ENCODE peak calls at places on chromosomes 13 and 19, in seven cellular contexts. One of them, this sample, is unnamed.

GRCh38 chr13:95480131-95480545 is 72.4 kb upstream of the CLDN10 start:
- DNase-seq in GM23338: no peak
- DNase-seq in neural progenitor cell: no peak
- DNase-seq in HCT116: no peak
- DNase-seq in OCI-LY7: no peak
- DNase-seq in hepatocyte: no peak
- DNase-seq in GM23248: no peak
- DNase-seq in this sample: no peak

GRCh38 chr13:22061806-22062391 is 391.0 kb downstream of the FGF9 start:
- DNase-seq in GM23338: no peak
- DNase-seq in OCI-LY7: no peak
- DNase-seq in HCT116: no peak
- DNase-seq in GM23248: no peak
- DNase-seq in neural progenitor cell: no peak
- DNase-seq in hepatocyte: no peak
- DNase-seq in this sample: no peak

GRCh38 chr13:36026556-36026955 is 104.6 kb downstream of the DCLK1 start:
- DNase-seq in HCT116: no peak
- DNase-seq in neural progenitor cell: no peak
- DNase-seq in hepatocyte: no peak
- DNase-seq in OCI-LY7: no peak
- DNase-seq in GM23338: no peak
- DNase-seq in GM23248: peak; percentile 13
- DNase-seq in this sample: no peak

GRCh38 chr13:60268203-60268555 is 104.5 kb upstream of the DIAPH3 start:
- DNase-seq in neural progenitor cell: no peak
- DNase-seq in OCI-LY7: no peak
- DNase-seq in HCT116: no peak
- DNase-seq in GM23248: no peak
- DNase-seq in hepatocyte: no peak
- DNase-seq in GM23338: no peak
- DNase-seq in this sample: peak; percentile 37

GRCh38 chr19:8575467-8575997 is 1.7 kb downstream of the MYO1F start:
- DNase-seq in GM23338: peak; percentile 77
- DNase-seq in hepatocyte: no peak
- DNase-seq in GM23248: peak; percentile 65
- DNase-seq in HCT116: no peak
- DNase-seq in neural progenitor cell: no peak
- DNase-seq in OCI-LY7: no peak
- DNase-seq in this sample: peak; percentile 49

GRCh38 chr13:99220199-99220931 is 19.7 kb downstream of the UBAC2 start:
- DNase-seq in OCI-LY7: no peak
- DNase-seq in hepatocyte: no peak
- DNase-seq in GM23338: no peak
- DNase-seq in GM23248: no peak
- DNase-seq in HCT116: no peak
- DNase-seq in neural progenitor cell: no peak
- DNase-seq in this sample: no peak

GRCh38 chr13:23321534-23322241 is 111.8 kb downstream of the SACS start:
- DNase-seq in OCI-LY7: no peak
- DNase-seq in neural progenitor cell: no peak
- DNase-seq in HCT116: peak; percentile 26
- DNase-seq in GM23248: peak; percentile 97
- DNase-seq in GM23338: no peak
- DNase-seq in hepatocyte: peak; percentile 62
- DNase-seq in this sample: peak; percentile 93

GRCh38 chr19:31160346-31160926 is 188.8 kb downstream of the TSHZ3 start:
- DNase-seq in GM23338: no peak
- DNase-seq in HCT116: no peak
- DNase-seq in neural progenitor cell: no peak
- DNase-seq in OCI-LY7: no peak
- DNase-seq in GM23248: peak; percentile 40
- DNase-seq in hepatocyte: no peak
- DNase-seq in this sample: no peak

GRCh38 chr13:68609671-68610070 is 1379.5 kb upstream of the PCDH9 start:
- DNase-seq in GM23248: no peak
- DNase-seq in OCI-LY7: no peak
- DNase-seq in hepatocyte: no peak
- DNase-seq in GM23338: no peak
- DNase-seq in neural progenitor cell: no peak
- DNase-seq in HCT116: no peak
- DNase-seq in this sample: no peak

GRCh38 chr13:42259515-42259914 is 12.4 kb upstream of the AKAP11 start:
- DNase-seq in OCI-LY7: no peak
- DNase-seq in hepatocyte: no peak
- DNase-seq in GM23338: no peak
- DNase-seq in neural progenitor cell: no peak
- DNase-seq in GM23248: no peak
- DNase-seq in HCT116: no peak
- DNase-seq in this sample: no peak

GRCh38 chr13:42260885-42261654 is 10.9 kb upstream of the AKAP11 start:
- DNase-seq in GM23248: no peak
- DNase-seq in GM23338: no peak
- DNase-seq in OCI-LY7: no peak
- DNase-seq in neural progenitor cell: no peak
- DNase-seq in hepatocyte: no peak
- DNase-seq in HCT116: no peak
- DNase-seq in this sample: no peak

GRCh38 chr13:42255854-42256253 is 16.1 kb upstream of the AKAP11 start:
- DNase-seq in hepatocyte: no peak
- DNase-seq in neural progenitor cell: no peak
- DNase-seq in OCI-LY7: no peak
- DNase-seq in GM23248: no peak
- DNase-seq in HCT116: no peak
- DNase-seq in GM23338: no peak
- DNase-seq in this sample: no peak

GRCh38 chr13:42258747-42259146 is 13.2 kb upstream of the AKAP11 start:
- DNase-seq in neural progenitor cell: no peak
- DNase-seq in HCT116: no peak
- DNase-seq in hepatocyte: no peak
- DNase-seq in GM23338: peak; percentile 68
- DNase-seq in GM23248: no peak
- DNase-seq in OCI-LY7: no peak
- DNase-seq in this sample: no peak
- TF ChIP-seq EZH2phosphoT487 in neural progenitor cell: no peak
- TF ChIP-seq EZH2phosphoT487 in HCT116: no peak
- TF ChIP-seq EZH2phosphoT487 in hepatocyte: no peak
- TF ChIP-seq EZH2phosphoT487 in GM23338: no peak
- TF ChIP-seq EZH2phosphoT487 in GM23248: no peak
- TF ChIP-seq EZH2phosphoT487 in OCI-LY7: no peak
- TF ChIP-seq EZH2phosphoT487 in this sample: no peak

GRCh38 chr13:51995677-51996551 is 15.3 kb downstream of the ATP7B start:
- DNase-seq in neural progenitor cell: peak; percentile 55
- DNase-seq in GM23248: no peak
- DNase-seq in hepatocyte: no peak
- DNase-seq in GM23338: peak; percentile 33
- DNase-seq in HCT116: no peak
- DNase-seq in OCI-LY7: no peak
- DNase-seq in this sample: no peak
- H3K4me2 ChIP-seq in neural progenitor cell: peak overlapping the region; percentile 49
- H3K4me2 ChIP-seq in GM23248: no peak overlapping the region
- H3K4me2 ChIP-seq in hepatocyte: peak overlapping the region; percentile 49
- H3K4me2 ChIP-seq in GM23338: no peak overlapping the region
- H3K4me2 ChIP-seq in HCT116: no peak overlapping the region
- H3K4me2 ChIP-seq in OCI-LY7: no peak overlapping the region
- H3K4me2 ChIP-seq in this sample: no peak overlapping the region

DNA sequence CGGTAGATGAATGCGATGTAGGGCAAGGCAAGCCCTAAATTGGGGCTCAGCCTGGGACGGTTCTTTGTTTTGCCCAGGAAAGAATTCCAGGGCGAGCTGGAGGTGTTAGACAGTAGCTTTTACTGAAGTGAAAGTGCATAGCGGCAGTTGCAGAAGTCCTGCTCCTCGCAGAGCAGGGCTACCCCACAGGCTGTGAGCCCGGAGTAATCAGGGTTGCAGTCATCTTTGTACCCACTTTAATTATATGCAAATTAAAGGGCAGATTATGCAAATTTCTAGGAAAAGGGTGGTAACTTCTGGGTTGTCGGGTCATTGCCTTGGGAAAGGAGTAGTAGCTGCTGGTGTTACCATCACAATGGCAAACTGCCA is 30.5 kb downstream of the VAV1 start:
- DNase-seq in hepatocyte: no peak
- DNase-seq in GM23338: peak; percentile 3
- DNase-seq in neural progenitor cell: no peak
- DNase-seq in OCI-LY7: peak; percentile 64
- DNase-seq in GM23248: no peak
- DNase-seq in HCT116: no peak
- DNase-seq in this sample: no peak
- TF ChIP-seq EZH2phosphoT487 in hepatocyte: no peak
- TF ChIP-seq EZH2phosphoT487 in GM23338: no peak
- TF ChIP-seq EZH2phosphoT487 in neural progenitor cell: no peak
- TF ChIP-seq EZH2phosphoT487 in OCI-LY7: no peak
- TF ChIP-seq EZH2phosphoT487 in GM23248: no peak
- TF ChIP-seq EZH2phosphoT487 in HCT116: no peak
- TF ChIP-seq EZH2phosphoT487 in this sample: no peak

DNA sequence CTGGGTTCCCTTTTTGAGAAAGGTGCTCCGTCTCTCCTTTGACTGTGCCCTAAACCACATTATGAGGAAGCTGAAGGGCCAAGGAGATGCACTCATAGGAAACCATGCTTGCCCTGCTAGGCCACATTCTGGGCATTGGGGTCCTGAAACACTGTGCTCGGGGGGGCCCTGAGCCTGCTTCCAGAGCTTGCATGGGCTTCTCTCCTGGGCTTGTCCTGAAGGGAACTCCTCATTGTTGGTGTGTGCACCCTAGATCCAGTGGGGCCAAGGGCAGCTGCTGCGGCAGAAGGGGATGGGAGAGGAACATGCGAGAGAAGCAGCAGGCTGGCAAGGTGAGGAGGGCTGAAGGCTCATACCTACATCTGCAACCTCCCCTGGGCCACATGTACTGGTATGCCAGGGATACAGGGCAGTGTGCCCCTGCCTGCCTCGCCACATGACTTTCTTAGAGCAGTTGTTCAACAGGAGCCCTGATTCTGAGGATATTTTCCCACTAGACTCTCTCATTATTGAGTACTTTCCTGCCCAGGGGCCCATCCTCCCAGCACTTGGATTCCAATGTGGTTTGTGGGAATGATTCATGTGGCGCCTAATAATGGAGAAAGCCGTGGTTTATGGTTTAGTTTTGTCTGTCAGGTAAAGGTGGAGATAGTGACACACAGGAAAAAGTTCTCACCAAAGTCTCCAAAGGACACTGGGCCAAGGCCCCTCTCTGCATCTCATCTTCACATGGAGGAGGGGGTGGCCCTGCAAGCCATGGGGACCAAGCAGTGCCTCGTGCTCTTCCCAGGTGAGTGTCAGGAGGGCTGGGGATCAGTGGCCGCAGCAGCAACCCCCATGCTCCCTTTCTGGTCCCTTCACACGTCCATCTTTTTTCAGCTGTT is 87.7 kb downstream of the RGCC start:
- DNase-seq in neural progenitor cell: no peak
- DNase-seq in GM23248: peak; percentile 61
- DNase-seq in OCI-LY7: no peak
- DNase-seq in GM23338: no peak
- DNase-seq in HCT116: no peak
- DNase-seq in hepatocyte: no peak
- DNase-seq in this sample: peak; percentile 78
- H3K4me2 ChIP-seq in neural progenitor cell: no peak overlapping the region
- H3K4me2 ChIP-seq in GM23248: no peak overlapping the region
- H3K4me2 ChIP-seq in OCI-LY7: no peak overlapping the region
- H3K4me2 ChIP-seq in GM23338: no peak overlapping the region
- H3K4me2 ChIP-seq in HCT116: no peak overlapping the region
- H3K4me2 ChIP-seq in hepatocyte: no peak overlapping the region
- H3K4me2 ChIP-seq in this sample: no peak overlapping the region

GRCh38 chr13:102510072-102510471 is 86.7 kb upstream of the TPP2 start:
- DNase-seq in hepatocyte: no peak
- DNase-seq in GM23248: no peak
- DNase-seq in neural progenitor cell: no peak
- DNase-seq in HCT116: no peak
- DNase-seq in GM23338: no peak
- DNase-seq in OCI-LY7: no peak
- DNase-seq in this sample: no peak
- TF ChIP-seq EZH2phosphoT487 in hepatocyte: no peak
- TF ChIP-seq EZH2phosphoT487 in GM23248: no peak
- TF ChIP-seq EZH2phosphoT487 in neural progenitor cell: no peak
- TF ChIP-seq EZH2phosphoT487 in HCT116: no peak
- TF ChIP-seq EZH2phosphoT487 in GM23338: no peak
- TF ChIP-seq EZH2phosphoT487 in OCI-LY7: no peak
- TF ChIP-seq EZH2phosphoT487 in this sample: no peak

GRCh38 chr19:40751065-40751923 is at the start of gene SNRPA:
- DNase-seq in neural progenitor cell: peak; percentile 100
- DNase-seq in GM23248: peak; percentile 100
- DNase-seq in OCI-LY7: peak; percentile 99
- DNase-seq in GM23338: peak; percentile 100
- DNase-seq in HCT116: peak; percentile 97
- DNase-seq in hepatocyte: peak; percentile 99
- DNase-seq in this sample: peak; percentile 97

GRCh38 chr19:40754611-40755247 is 3.7 kb downstream of the SNRPA start:
- DNase-seq in hepatocyte: peak; percentile 73
- DNase-seq in GM23338: no peak
- DNase-seq in HCT116: no peak
- DNase-seq in OCI-LY7: no peak
- DNase-seq in GM23248: peak; percentile 51
- DNase-seq in neural progenitor cell: no peak
- DNase-seq in this sample: peak; percentile 14

GRCh38 chr19:40750035-40750284 is 317 bp downstream of the ACTMAP start:
- DNase-seq in OCI-LY7: no peak
- DNase-seq in GM23338: no peak
- DNase-seq in HCT116: no peak
- DNase-seq in neural progenitor cell: no peak
- DNase-seq in GM23248: peak; percentile 25
- DNase-seq in hepatocyte: no peak
- DNase-seq in this sample: peak; percentile 45

GRCh38 chr19:40747536-40747935 is 2.7 kb downstream of the ACTMAP start:
- DNase-seq in GM23248: no peak
- DNase-seq in neural progenitor cell: no peak
- DNase-seq in hepatocyte: no peak
- DNase-seq in OCI-LY7: no peak
- DNase-seq in GM23338: no peak
- DNase-seq in HCT116: no peak
- DNase-seq in this sample: no peak

DNA sequence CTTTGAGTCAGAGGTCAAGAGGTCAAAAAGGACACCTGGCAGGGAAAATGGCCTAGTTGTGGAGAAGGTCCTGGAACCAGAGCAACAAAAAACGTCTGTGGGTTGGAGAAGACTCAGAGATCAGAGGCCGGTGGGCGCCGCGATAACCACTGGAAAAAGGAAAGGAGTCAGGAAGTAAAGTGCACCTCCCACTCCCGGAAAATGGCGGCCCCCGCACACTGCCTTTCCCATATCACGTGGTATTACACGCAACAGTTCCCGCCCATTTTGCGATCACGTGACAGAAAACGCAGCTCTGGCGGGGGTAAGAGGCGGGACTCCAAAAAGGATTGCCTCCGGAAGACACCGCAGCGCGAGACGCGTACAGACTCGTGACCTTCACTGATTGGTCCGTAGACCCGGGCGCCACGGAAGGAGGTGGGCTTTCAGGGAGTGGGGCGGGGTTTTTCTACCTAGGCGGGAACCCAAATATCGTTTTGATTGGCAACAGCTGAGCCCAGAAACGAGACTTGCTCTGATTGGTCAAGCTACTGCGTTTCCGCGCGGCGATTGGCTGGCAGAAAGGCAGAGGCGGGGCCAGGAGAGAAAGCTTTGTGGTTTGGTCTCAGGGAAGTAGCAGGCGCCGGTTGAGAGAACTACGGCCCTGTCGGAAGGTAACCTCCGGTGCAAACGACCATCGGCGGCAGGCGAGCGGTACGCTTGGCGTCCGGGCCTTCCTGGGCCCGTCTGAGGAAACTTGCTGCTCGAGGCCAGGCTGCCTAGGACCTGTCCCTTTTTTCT is at the start of gene ACTMAP:
- DNase-seq in GM23248: peak; percentile 100
- DNase-seq in hepatocyte: peak; percentile 100
- DNase-seq in GM23338: peak; percentile 100
- DNase-seq in HCT116: peak; percentile 100
- DNase-seq in OCI-LY7: peak; percentile 100
- DNase-seq in neural progenitor cell: peak; percentile 100
- DNase-seq in this sample: peak; percentile 99
- H3K4me2 ChIP-seq in GM23248: peak within 1 kb of the TSS; percentile 100
- H3K4me2 ChIP-seq in hepatocyte: peak within 1 kb of the TSS; percentile 81
- H3K4me2 ChIP-seq in GM23338: peak within 1 kb of the TSS; percentile 98
- H3K4me2 ChIP-seq in HCT116: peak within 1 kb of the TSS; percentile 95
- H3K4me2 ChIP-seq in OCI-LY7: peak within 1 kb of the TSS; percentile 90
- H3K4me2 ChIP-seq in neural progenitor cell: peak within 1 kb of the TSS; percentile 78
- H3K4me2 ChIP-seq in this sample: peak within 1 kb of the TSS; percentile 91